ENCODE peak calls at places on chromosomes 6 and 20, in seven cellular contexts. I, A, G, L, X, T and V are unnamed samples.

GRCh38 chr20:33561981-33562601 is 72.2 kb downstream of the CBFA2T2 start:
- DNase-seq in I (no peak), A (peak; percentile 83), G (peak; percentile 76), L (no peak), X (peak; percentile 63), T (peak; percentile 73), V (peak; percentile 79)

GRCh38 chr6:63504777-63505384 is 67.4 kb upstream of the LOC128125822 start:
- DNase-seq in I (no peak), A (no peak), G (no peak), L (no peak), X (no peak), T (no peak), V (no peak)

GRCh38 chr6:134938896-134939295 is 11.0 kb downstream of the ALDH8A1 start:
- DNase-seq in I (peak; percentile 54), A (no peak), G (no peak), L (peak; percentile 24), X (no peak), T (no peak), V (no peak)

GRCh38 chr20:19688031-19688806 is 69.8 kb upstream of the RIN2 start:
- DNase-seq in I (no peak), A (peak; percentile 53), G (peak; percentile 89), L (no peak), X (peak; percentile 58), T (peak; percentile 55), V (peak; percentile 74)

GRCh38 chr6:160386869-160387518 is 38.8 kb downstream of the SLC22A3 start:
- DNase-seq in I (no peak), A (no peak), G (no peak), L (no peak), X (no peak), T (no peak), V (no peak)

GRCh38 chr6:159174263-159174974 is 5.2 kb downstream of the FNDC1 start:
- DNase-seq in I (peak; percentile 31), A (no peak), G (no peak), L (peak; percentile 19), X (peak; percentile 81), T (peak; percentile 33), V (peak; percentile 60)

GRCh38 chr6:112225691-112226090 is 28.7 kb downstream of the LAMA4 start:
- DNase-seq in I (no peak), A (no peak), G (no peak), L (no peak), X (peak; percentile 77), T (no peak), V (peak; percentile 60)

GRCh38 chr6:52595000-52595795 is 18.3 kb upstream of the TRAM2 start:
- DNase-seq in I (no peak), A (peak; percentile 98), G (no peak), L (no peak), X (peak; percentile 85), T (peak; percentile 37), V (peak; percentile 90)

GRCh38 chr6:21587182-21587924 is 6.2 kb upstream of the SOX4 start:
- DNase-seq in I (no peak), A (no peak), G (no peak), L (peak; percentile 6), X (peak; percentile 76), T (peak; percentile 75), V (no peak)

GRCh38 chr6:11006060-11006459 is 38.0 kb downstream of the ELOVL2 start:
- DNase-seq in I (no peak), A (no peak), G (no peak), L (no peak), X (no peak), T (no peak), V (peak; percentile 20)